ENCODE peak calls at places on chromosomes 3 and 15, in ten cellular contexts. One of them, this sample, is unnamed.
A peak's percentile ranks its signal among the peaks of the same experiment; 100 is the strongest.

GRCh38 chr3:71724584-71725278 is 471 bp downstream of the EIF4E3 start:
- DNase-seq in HFFc6: no peak
- DNase-seq in COR-L47: no peak
- DNase-seq in naive thymus-derived CD8-positive, alpha-beta T cell: peak; percentile 43
- DNase-seq in stimulated activated CD8-positive, alpha-beta memory T cell treated with anti-CD3 and anti-CD28 coated beads, Interleukin-4, amount 100 ng/mL, for 4 hours: no peak
- DNase-seq in GM12878: no peak
- DNase-seq in NCI-H187: no peak
- DNase-seq in iPS-NIHi11: no peak
- DNase-seq in GM04504: no peak
- DNase-seq in A172: no peak
- DNase-seq in this sample: no peak

GRCh38 chr3:39178553-39178952 is 13.8 kb downstream of the XIRP1 start:
- DNase-seq in HFFc6: no peak
- DNase-seq in COR-L47: no peak
- DNase-seq in naive thymus-derived CD8-positive, alpha-beta T cell: no peak
- DNase-seq in stimulated activated CD8-positive, alpha-beta memory T cell treated with anti-CD3 and anti-CD28 coated beads, Interleukin-4, amount 100 ng/mL, for 4 hours: no peak
- DNase-seq in GM12878: no peak
- DNase-seq in NCI-H187: no peak
- DNase-seq in iPS-NIHi11: no peak
- DNase-seq in GM04504: no peak
- DNase-seq in A172: no peak
- DNase-seq in this sample: no peak

GRCh38 chr3:65334045-65334665 is 646.4 kb upstream of the ADAMTS9 start:
- DNase-seq in HFFc6: no peak
- DNase-seq in COR-L47: no peak
- DNase-seq in naive thymus-derived CD8-positive, alpha-beta T cell: no peak
- DNase-seq in stimulated activated CD8-positive, alpha-beta memory T cell treated with anti-CD3 and anti-CD28 coated beads, Interleukin-4, amount 100 ng/mL, for 4 hours: no peak
- DNase-seq in GM12878: no peak
- DNase-seq in NCI-H187: no peak
- DNase-seq in iPS-NIHi11: peak; percentile 28
- DNase-seq in GM04504: no peak
- DNase-seq in A172: no peak
- DNase-seq in this sample: no peak

GRCh38 chr3:55692958-55693558 is 206.0 kb upstream of the WNT5A start:
- DNase-seq in HFFc6: peak; percentile 10
- DNase-seq in COR-L47: no peak
- DNase-seq in naive thymus-derived CD8-positive, alpha-beta T cell: no peak
- DNase-seq in stimulated activated CD8-positive, alpha-beta memory T cell treated with anti-CD3 and anti-CD28 coated beads, Interleukin-4, amount 100 ng/mL, for 4 hours: no peak
- DNase-seq in GM12878: no peak
- DNase-seq in NCI-H187: no peak
- DNase-seq in iPS-NIHi11: no peak
- DNase-seq in GM04504: no peak
- DNase-seq in A172: no peak
- DNase-seq in this sample: no peak

GRCh38 chr3:120693439-120694172 is 11.6 kb upstream of the HGD start:
- DNase-seq in HFFc6: peak; percentile 52
- DNase-seq in COR-L47: peak; percentile 75
- DNase-seq in naive thymus-derived CD8-positive, alpha-beta T cell: no peak
- DNase-seq in stimulated activated CD8-positive, alpha-beta memory T cell treated with anti-CD3 and anti-CD28 coated beads, Interleukin-4, amount 100 ng/mL, for 4 hours: no peak
- DNase-seq in GM12878: no peak
- DNase-seq in NCI-H187: no peak
- DNase-seq in iPS-NIHi11: no peak
- DNase-seq in GM04504: peak; percentile 17
- DNase-seq in A172: peak; percentile 44
- DNase-seq in this sample: peak; percentile 99

GRCh38 chr3:36677331-36678007 is 86.9 kb downstream of the DCLK3 start:
- DNase-seq in HFFc6: peak; percentile 87
- DNase-seq in COR-L47: no peak
- DNase-seq in naive thymus-derived CD8-positive, alpha-beta T cell: no peak
- DNase-seq in stimulated activated CD8-positive, alpha-beta memory T cell treated with anti-CD3 and anti-CD28 coated beads, Interleukin-4, amount 100 ng/mL, for 4 hours: no peak
- DNase-seq in GM12878: no peak
- DNase-seq in NCI-H187: no peak
- DNase-seq in iPS-NIHi11: no peak
- DNase-seq in GM04504: peak; percentile 80
- DNase-seq in A172: peak; percentile 79
- DNase-seq in this sample: no peak

GRCh38 chr3:169940486-169941181 is 26.0 kb upstream of the SEC62 start:
- DNase-seq in HFFc6: no peak
- DNase-seq in COR-L47: no peak
- DNase-seq in naive thymus-derived CD8-positive, alpha-beta T cell: no peak
- DNase-seq in stimulated activated CD8-positive, alpha-beta memory T cell treated with anti-CD3 and anti-CD28 coated beads, Interleukin-4, amount 100 ng/mL, for 4 hours: no peak
- DNase-seq in GM12878: peak; percentile 87
- DNase-seq in NCI-H187: no peak
- DNase-seq in iPS-NIHi11: no peak
- DNase-seq in GM04504: no peak
- DNase-seq in A172: no peak
- DNase-seq in this sample: no peak

GRCh38 chr15:52392008-52392687 is 96.5 kb upstream of the MYO5C start:
- DNase-seq in HFFc6: peak; percentile 88
- DNase-seq in COR-L47: no peak
- DNase-seq in naive thymus-derived CD8-positive, alpha-beta T cell: no peak
- DNase-seq in stimulated activated CD8-positive, alpha-beta memory T cell treated with anti-CD3 and anti-CD28 coated beads, Interleukin-4, amount 100 ng/mL, for 4 hours: no peak
- DNase-seq in GM12878: no peak
- DNase-seq in NCI-H187: no peak
- DNase-seq in iPS-NIHi11: peak; percentile 65
- DNase-seq in GM04504: peak; percentile 24
- DNase-seq in A172: peak; percentile 44
- DNase-seq in this sample: no peak